ENCODE peak calls at places on chromosomes 3 and 15, in seven cellular contexts. Z, F, M, H, T, A and I are unnamed samples.

GRCh38 chr3:188687389-188687788 is 484.4 kb upstream of the TPRG1 start:
- DNase-seq in A (peak), M (peak), H (peak), Z (no peak), F (no peak), T (peak), I (no peak)

GRCh38 chr3:36941162-36941561 is 3.7 kb downstream of the TRANK1 start:
- DNase-seq in T (no peak), A (no peak), Z (no peak), M (no peak), F (no peak), H (no peak), I (no peak)

GRCh38 chr3:63576826-63577225 is 75.6 kb upstream of the SNTN start:
- DNase-seq in H (no peak), T (no peak), Z (no peak), F (no peak), M (no peak), A (no peak), I (no peak)

GRCh38 chr3:188854395-188855149 is 317.2 kb upstream of the TPRG1 start:
- DNase-seq in Z (peak), T (peak), A (peak), M (peak), H (no peak), F (no peak), I (no peak)

GRCh38 chr3:160677459-160677901 is 520 bp downstream of the ARL14 start:
- DNase-seq in T (peak), A (no peak), M (peak), F (no peak), Z (no peak), H (no peak), I (no peak)

GRCh38 chr15:43514241-43515057 is 3.0 kb upstream of the MAP1A start:
- DNase-seq in A (peak), F (no peak), T (no peak), H (peak), M (peak), Z (no peak), I (no peak)

GRCh38 chr3:154971341-154971740 is 108.8 kb upstream of the MME start:
- DNase-seq in H (no peak), T (peak), Z (no peak), A (no peak), F (no peak), M (peak), I (no peak)

GRCh38 chr15:95687686-95688085 is 642.8 kb upstream of the NR2F2 start:
- DNase-seq in Z (no peak), A (no peak), H (no peak), M (no peak), F (no peak), T (no peak), I (no peak)

GRCh38 chr15:61624950-61625349 is 395.8 kb upstream of the RORA start:
- DNase-seq in Z (no peak), A (no peak), F (no peak), T (no peak), H (no peak), M (no peak), I (no peak)

GRCh38 chr3:38648659-38649499 is 608 bp downstream of the SCN5A start:
- DNase-seq in F (no peak), M (no peak), Z (no peak), A (no peak), T (no peak), H (no peak), I (no peak)

GRCh38 chr3:46419816-46420215 is 12.8 kb downstream of the CCRL2 start:
- DNase-seq in Z (no peak), A (no peak), T (no peak), M (no peak), F (no peak), H (no peak), I (no peak)

GRCh38 chr15:52134502-52135144 is 22.0 kb upstream of the BCL2L10 start:
- DNase-seq in M (no peak), Z (no peak), F (no peak), H (no peak), T (no peak), A (no peak), I (no peak)

GRCh38 chr3:26625187-26625586 is 2.6 kb downstream of the LRRC3B start:
- DNase-seq in H (no peak), A (no peak), M (no peak), F (no peak), T (no peak), Z (no peak), I (no peak)

GRCh38 chr3:33063651-33064051 is 33.3 kb downstream of the GLB1 start:
- DNase-seq in H (no peak), T (peak), A (peak), Z (no peak), F (peak), M (peak), I (peak)

GRCh38 chr15:57489122-57489521 is 102.6 kb upstream of the MYZAP start:
- DNase-seq in Z (no peak), T (no peak), A (no peak), M (no peak), H (no peak), F (no peak), I (no peak)

GRCh38 chr3:50591196-50591741 is 20.3 kb downstream of the CISH start:
- DNase-seq in Z (no peak), A (no peak), F (peak), M (no peak), T (no peak), H (no peak), I (no peak)

GRCh38 chr3:195550723-195551122 is 7.6 kb upstream of the PPP1R2 start:
- DNase-seq in H (no peak), T (no peak), M (no peak), Z (no peak), A (no peak), F (peak), I (no peak)

GRCh38 chr3:162984752-162985151 is 1488.1 kb downstream of the OTOL1 start:
- DNase-seq in M (no peak), H (no peak), T (peak), Z (no peak), F (no peak), A (no peak), I (no peak)

GRCh38 chr3:128392021-128392420 is 74.7 kb downstream of the DNAJB8 start:
- DNase-seq in T (no peak), Z (no peak), A (no peak), M (no peak), H (no peak), F (no peak), I (no peak)